ENCODE peak calls at places on chromosomes 7 and 10, in four cellular contexts. L is breast epithelium, I is transverse colon, F is esophagus muscularis mucosa. V is an unnamed sample.

GRCh38 chr10:122939819-122940543 is 14.0 kb downstream of the C10orf88 start:
- DNase-seq in L (no peak), I (no peak), F (no peak), V (no peak)

GRCh38 chr10:88537337-88537736 is 45.8 kb downstream of the RNLS start:
- DNase-seq in L (no peak), I (no peak), F (no peak), V (no peak)

GRCh38 chr10:114518401-114519305 is 114.4 kb upstream of the AFAP1L2 start:
- DNase-seq in L (no peak), I (no peak), F (no peak), V (no peak)

GRCh38 chr10:125982256-125982948 is 86.0 kb downstream of the FANK1 start:
- DNase-seq in L (no peak), I (peak), F (no peak), V (peak)

GRCh38 chr7:33191326-33191725 is 62.0 kb downstream of the BBS9 start:
- DNase-seq in L (no peak), I (no peak), F (no peak), V (no peak)

GRCh38 chr10:72315611-72316385 is 38.9 kb downstream of the DNAJB12 start:
- DNase-seq in L (peak), I (peak), F (no peak), V (no peak)

GRCh38 chr10:15504101-15504840 is 133.2 kb upstream of the FAM171A1 start:
- DNase-seq in L (no peak), I (no peak), F (no peak), V (no peak)

GRCh38 chr7:74053589-74054186 is 25.7 kb downstream of the ELN start:
- DNase-seq in L (no peak), I (no peak), F (no peak), V (no peak)

GRCh38 chr10:25768167-25768566 is 165.9 kb upstream of the MYO3A start:
- DNase-seq in L (no peak), I (no peak), F (no peak), V (no peak)

GRCh38 chr10:49528977-49529506 is 9.9 kb downstream of the ERCC6 start:
- DNase-seq in L (no peak), I (no peak), F (no peak), V (no peak)

GRCh38 chr10:102410427-102411073 is 8.0 kb downstream of the PSD start:
- DNase-seq in L (no peak), I (no peak), F (no peak), V (no peak)

GRCh38 chr10:69474688-69475432 is 23.6 kb downstream of the TSPAN15 start:
- DNase-seq in L (no peak), I (no peak), F (no peak), V (no peak)

GRCh38 chr10:3738855-3739350 is 46.1 kb downstream of the KLF6 start:
- DNase-seq in L (no peak), I (no peak), F (no peak), V (no peak)

GRCh38 chr10:3737811-3738311 is 47.1 kb downstream of the KLF6 start:
- DNase-seq in L (no peak), I (no peak), F (peak), V (no peak)

GRCh38 chr10:3745582-3745981 is 39.4 kb downstream of the KLF6 start:
- DNase-seq in L (no peak), I (no peak), F (peak), V (no peak)

GRCh38 chr10:3740157-3740871 is 44.7 kb downstream of the KLF6 start:
- DNase-seq in L (no peak), I (no peak), F (peak), V (no peak)

GRCh38 chr10:3741688-3742461 is 43.1 kb downstream of the KLF6 start:
- DNase-seq in L (no peak), I (no peak), F (peak), V (no peak)
- H3K27ac ChIP-seq in L (peak), I (peak), F (peak), V (no peak)

GRCh38 chr10:120741415-120741814 is 109.7 kb upstream of the WDR11 start:
- DNase-seq in L (no peak), I (no peak), F (no peak), V (no peak)
- TF ChIP-seq POLR2AphosphoS5 in L (no peak), I (no peak), F (no peak), V (no peak)

DNA sequence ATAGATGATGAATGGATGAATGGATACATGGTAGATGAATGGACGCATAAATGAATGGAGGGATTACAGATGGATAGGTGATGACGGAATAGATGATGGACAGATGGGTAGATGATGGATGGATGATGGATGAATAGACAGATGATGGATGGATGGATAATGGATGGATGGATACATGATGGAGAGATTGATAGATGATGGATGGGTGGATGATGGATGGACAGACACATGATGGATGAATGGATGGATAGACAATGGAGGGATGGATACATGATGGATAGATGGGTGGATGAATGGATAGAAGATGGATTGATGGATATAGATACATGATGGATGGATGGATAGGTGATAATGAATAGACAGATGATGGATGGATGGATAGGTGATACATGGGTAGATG is 8.8 kb upstream of the PDGFA start:
- DNase-seq in L (no peak), I (no peak), F (no peak), V (no peak)
- H3K27ac ChIP-seq in L (no peak), I (no peak), F (no peak), V (no peak)

GRCh38 chr10:34580643-34581042 is 234.5 kb downstream of the PARD3 start:
- DNase-seq in L (no peak), I (no peak), F (no peak), V (no peak)

GRCh38 chr10:34581871-34582532 is 233.1 kb downstream of the PARD3 start:
- DNase-seq in L (no peak), I (no peak), F (no peak), V (peak)

GRCh38 chr10:34587002-34587740 is 227.9 kb downstream of the PARD3 start:
- DNase-seq in L (no peak), I (no peak), F (no peak), V (no peak)

GRCh38 chr10:34585422-34586115 is 229.5 kb downstream of the PARD3 start:
- DNase-seq in L (no peak), I (no peak), F (no peak), V (no peak)

GRCh38 chr10:34584164-34584563 is 230.9 kb downstream of the PARD3 start:
- DNase-seq in L (no peak), I (no peak), F (no peak), V (no peak)
- TF ChIP-seq POLR2AphosphoS5 in L (no peak), I (peak), F (no peak), V (no peak)

DNA sequence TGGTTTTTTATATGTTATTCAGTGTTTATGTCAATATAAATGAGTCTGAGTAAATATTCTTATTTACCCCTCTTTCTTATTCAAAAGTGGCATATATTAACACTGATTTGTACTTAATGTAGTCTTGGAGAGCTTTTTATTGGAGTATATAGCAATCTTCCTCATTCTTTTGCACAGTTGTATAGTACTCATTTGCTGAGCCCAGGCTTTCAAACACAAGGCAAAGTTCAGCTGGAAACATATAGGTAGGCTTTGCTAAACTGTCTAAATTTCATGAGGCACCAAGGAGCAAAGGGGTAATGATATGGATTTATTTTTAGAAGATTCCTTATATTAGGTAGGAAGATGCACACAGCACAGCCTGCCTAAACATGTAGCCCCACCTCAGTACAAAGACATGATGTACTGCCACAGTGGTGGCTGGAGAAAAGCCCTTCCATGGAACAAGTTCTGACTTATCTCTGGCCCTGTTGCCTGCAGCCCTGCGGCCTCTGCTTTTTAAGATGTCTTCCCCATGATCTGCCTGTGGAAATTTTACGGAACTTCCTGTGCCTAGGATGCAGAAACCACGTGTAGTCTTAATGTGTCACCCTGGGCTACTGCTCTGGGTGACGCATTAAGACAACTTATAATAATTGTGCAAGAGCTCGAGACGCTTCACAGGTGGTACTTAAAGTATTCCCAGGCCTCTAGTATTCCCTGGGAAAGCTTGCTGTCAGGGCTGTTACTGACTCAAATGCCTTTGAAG is 9.6 kb upstream of the PDCD4 start:
- DNase-seq in L (peak), I (no peak), F (no peak), V (no peak)
- H3K27ac ChIP-seq in L (peak), I (peak), F (no peak), V (no peak)

GRCh38 chr10:124653311-124653710 is 90.9 kb downstream of the FAM53B start:
- DNase-seq in L (no peak), I (no peak), F (no peak), V (no peak)

GRCh38 chr10:124654686-124655085 is 89.5 kb downstream of the FAM53B start:
- DNase-seq in L (peak), I (no peak), F (no peak), V (no peak)

GRCh38 chr10:124655191-124656112 is 88.7 kb downstream of the FAM53B start:
- DNase-seq in L (no peak), I (no peak), F (no peak), V (no peak)

GRCh38 chr10:124652701-124653100 is 91.5 kb downstream of the FAM53B start:
- DNase-seq in L (no peak), I (no peak), F (no peak), V (no peak)

GRCh38 chr10:124653811-124654651 is 90.1 kb downstream of the FAM53B start:
- DNase-seq in L (no peak), I (no peak), F (no peak), V (no peak)
- TF ChIP-seq POLR2AphosphoS5 in L (peak), I (no peak), F (peak), V (no peak)

GRCh38 chr7:30246392-30246791 is 38.0 kb upstream of the ZNRF2 start:
- DNase-seq in L (no peak), I (no peak), F (no peak), V (no peak)

GRCh38 chr7:30249316-30249715 is 35.1 kb upstream of the ZNRF2 start:
- DNase-seq in L (no peak), I (no peak), F (no peak), V (no peak)

GRCh38 chr7:30245913-30246312 is 38.5 kb upstream of the ZNRF2 start:
- DNase-seq in L (no peak), I (no peak), F (no peak), V (no peak)

GRCh38 chr7:30249986-30250774 is 34.2 kb upstream of the ZNRF2 start:
- DNase-seq in L (no peak), I (no peak), F (no peak), V (no peak)

DNA sequence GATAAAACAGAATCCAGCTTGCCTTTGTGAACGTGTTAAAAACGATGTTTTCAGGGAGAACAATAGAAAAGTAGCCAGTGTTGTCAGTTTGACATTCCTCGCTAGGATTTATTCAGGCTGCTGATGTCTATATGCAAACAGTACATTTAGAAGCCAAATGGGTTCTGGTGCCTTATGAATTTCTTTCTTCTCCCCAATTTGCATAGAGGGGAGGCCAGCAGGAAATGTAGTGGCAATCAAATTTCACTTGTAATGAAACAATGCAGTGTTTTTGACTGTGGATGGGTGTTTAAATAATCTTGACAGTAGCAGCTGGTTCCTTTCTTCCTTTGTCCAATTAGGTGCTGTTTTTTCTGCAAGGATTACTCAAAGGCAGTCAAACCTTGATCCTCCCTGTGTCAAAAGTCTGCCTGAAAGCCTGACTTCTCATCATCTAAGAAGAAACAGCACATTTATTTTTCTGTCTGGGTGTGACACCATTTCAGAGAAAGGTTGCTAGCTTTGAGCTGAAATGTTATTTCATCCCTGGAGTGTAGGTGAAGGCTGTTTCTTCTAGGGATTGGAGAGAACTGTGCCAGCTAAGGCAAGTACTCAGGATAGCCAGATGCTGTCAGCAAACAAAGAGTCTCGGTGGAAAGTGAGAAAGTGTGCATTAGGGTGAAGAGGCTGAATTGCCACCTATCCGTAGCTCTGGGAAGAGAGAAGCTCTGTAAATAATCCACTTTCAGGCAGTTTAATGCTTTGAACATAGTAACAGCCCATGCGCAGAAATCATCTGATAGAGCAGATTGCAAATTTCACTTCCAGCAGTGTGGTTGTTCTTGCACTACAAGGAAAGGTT is 36.6 kb upstream of the ZNRF2 start:
- DNase-seq in L (no peak), I (no peak), F (no peak), V (no peak)
- H3K27ac ChIP-seq in L (no peak), I (no peak), F (no peak), V (no peak)

GRCh38 chr10:11588878-11589277 is 22.6 kb downstream of the USP6NL start:
- DNase-seq in L (no peak), I (no peak), F (no peak), V (no peak)
- TF ChIP-seq POLR2AphosphoS5 in L (no peak), I (no peak), F (no peak), V (no peak)

DNA sequence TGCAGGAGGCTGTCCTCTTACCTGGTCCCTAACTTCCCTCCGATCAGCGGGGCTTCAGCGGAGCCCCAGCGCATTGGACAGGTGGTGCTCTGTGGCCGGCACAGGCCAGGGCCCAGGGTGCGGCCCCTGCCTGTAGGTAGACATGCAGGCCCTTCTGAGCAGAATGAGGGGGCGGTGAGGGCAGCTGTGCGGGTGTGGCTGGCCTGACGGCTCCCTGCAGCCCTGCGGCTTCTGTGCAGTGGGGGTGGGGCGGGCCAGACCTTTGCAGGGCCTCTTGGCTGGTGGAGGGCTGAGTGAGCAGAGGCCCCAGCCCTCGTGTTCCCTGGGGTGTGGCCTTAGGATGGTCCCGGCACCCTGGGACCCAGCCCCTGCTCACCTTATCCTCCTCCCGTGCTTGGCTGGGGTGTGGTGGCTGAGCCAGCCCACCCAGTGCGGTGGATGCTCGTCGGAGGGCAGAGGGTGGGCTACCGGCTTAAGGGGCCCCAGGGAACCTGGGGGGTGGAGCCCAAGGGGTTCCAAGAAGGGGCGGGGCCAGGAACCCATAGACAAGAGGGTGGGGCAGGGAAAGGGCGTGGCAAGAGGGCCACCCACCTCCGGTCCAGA is 175.2 kb upstream of the TNRC18 start:
- DNase-seq in L (no peak), I (peak), F (no peak), V (no peak)
- H3K27ac ChIP-seq in L (peak), I (no peak), F (peak), V (no peak)

GRCh38 chr7:101124376-101125056 is 2.4 kb upstream of the SERPINE1 start:
- DNase-seq in L (no peak), I (no peak), F (no peak), V (no peak)

GRCh38 chr7:101120315-101120714 is 6.6 kb upstream of the SERPINE1 start:
- DNase-seq in L (no peak), I (no peak), F (no peak), V (no peak)

GRCh38 chr7:101123703-101124068 is 3.2 kb upstream of the SERPINE1 start:
- DNase-seq in L (no peak), I (no peak), F (no peak), V (no peak)

GRCh38 chr7:101122933-101123702 is 3.8 kb upstream of the SERPINE1 start:
- DNase-seq in L (no peak), I (no peak), F (no peak), V (no peak)

GRCh38 chr7:101121996-101122932 is 4.6 kb upstream of the SERPINE1 start:
- DNase-seq in L (peak), I (peak), F (no peak), V (no peak)
- TF ChIP-seq POLR2AphosphoS5 in L (peak), I (peak), F (peak), V (no peak)